ENCODE peak calls at places on chromosomes 1 and 21, in six cellular contexts. G is neuronal stem cell, Z is lower lobe of right lung, K is hepatocyte, I is heart left ventricle, Q is right cardiac atrium. Y is an unnamed sample. For H3K27me3 and H3K4me1, the result is how much of the 10 kb centered on the place peaks cover.

GRCh38 chr1:160539896-160540858 is 17.1 kb upstream of the SLAMF6 start:
- DNase-seq in Q (peak), Z (no peak), G (no peak), I (no peak), K (peak), Y (no peak)

GRCh38 chr1:22540311-22540710 is 23.0 kb upstream of the EPHA8 start:
- DNase-seq in G (no peak), Z (no peak), I (no peak), K (no peak), Q (no peak), Y (no peak)

GRCh38 chr1:45802343-45803298 is 791 bp upstream of the MAST2 start:
- DNase-seq in K (peak), Q (peak), I (peak), Z (peak), G (peak), Y (peak)

GRCh38 chr1:157201767-157202166 is 63.6 kb upstream of the ETV3 start:
- DNase-seq in K (no peak), Z (no peak), I (no peak), G (no peak), Q (no peak), Y (no peak)

GRCh38 chr1:79380078-79380477 is 373.5 kb upstream of the ADGRL4 start:
- DNase-seq in G (no peak), I (no peak), Z (no peak), K (no peak), Q (no peak), Y (no peak)

GRCh38 chr21:41634211-41634694 is 126.3 kb upstream of the TMPRSS2 start:
- DNase-seq in I (no peak), G (no peak), Z (peak), Q (no peak), K (peak), Y (no peak)

GRCh38 chr21:41827951-41828883 is 50.9 kb downstream of the PRDM15 start:
- DNase-seq in K (no peak), Q (no peak), G (no peak), I (no peak), Z (no peak), Y (no peak)

GRCh38 chr1:109750241-109750882 is 9.5 kb upstream of the GSTM3 start:
- DNase-seq in Z (no peak), K (no peak), Q (no peak), I (no peak), G (no peak), Y (no peak)

GRCh38 chr1:208029381-208030319 is 118.7 kb upstream of the CD34 start:
- DNase-seq in G (no peak), Z (no peak), I (no peak), K (no peak), Q (peak), Y (no peak)

GRCh38 chr1:43293896-43294760 is 6.7 kb upstream of the TIE1 start:
- DNase-seq in K (no peak), Q (no peak), Z (no peak), G (no peak), I (no peak), Y (no peak)

GRCh38 chr1:82487778-82488177 is 687.0 kb downstream of the ADGRL2 start:
- DNase-seq in G (no peak), I (no peak), Q (no peak), K (no peak), Z (no peak), Y (no peak)

GRCh38 chr1:12851779-12852178 is 3.3 kb upstream of the HNRNPCL1 start:
- DNase-seq in Q (no peak), Z (no peak), K (no peak), I (no peak), G (no peak), Y (no peak)

GRCh38 chr1:55015123-55015522 is 16.4 kb downstream of the BSND start:
- DNase-seq in Z (no peak), I (no peak), G (no peak), Q (no peak), K (no peak), Y (no peak)

GRCh38 chr1:39646232-39647081 is 7.0 kb upstream of the HEYL start:
- DNase-seq in G (peak), Q (peak), K (peak), I (peak), Z (no peak), Y (peak)

GRCh38 chr1:84892657-84893618 is at the start of gene LPAR3:
- DNase-seq in Z (peak), I (peak), K (peak), Q (peak), G (peak), Y (peak)

GRCh38 chr21:45962531-45963224 is 18.9 kb upstream of the COL6A1 start:
- DNase-seq in I (no peak), Q (no peak), K (no peak), Z (no peak), G (no peak), Y (no peak)

GRCh38 chr1:96240438-96240837 is 481.1 kb upstream of the PTBP2 start:
- DNase-seq in Q (no peak), Z (no peak), G (no peak), K (no peak), I (no peak), Y (no peak)

GRCh38 chr21:44299458-44300261 is at the start of gene PFKL:
- DNase-seq in K (peak), Q (peak), Z (peak), I (peak), G (peak), Y (peak)

GRCh38 chr1:16088996-16089395 is 15.5 kb upstream of the FAM131C start:
- DNase-seq in Z (no peak), K (peak), Q (no peak), G (no peak), I (no peak), Y (peak)

GRCh38 chr1:20684050-20684620 is 23.0 kb upstream of the DDOST start:
- DNase-seq in Z (no peak), Q (no peak), I (no peak), G (no peak), K (no peak), Y (no peak)

GRCh38 chr1:209652121-209652742 is at the start of gene LAMB3:
- DNase-seq in Z (peak), Q (no peak), I (no peak), G (no peak), K (peak), Y (no peak)

GRCh38 chr1:190754769-190755168 is 277.1 kb upstream of the BRINP3 start:
- DNase-seq in Z (no peak), G (no peak), Q (no peak), K (peak), I (no peak), Y (no peak)

GRCh38 chr21:41166947-41167346 is 1.0 kb upstream of the BACE2 start:
- DNase-seq in Z (no peak), G (no peak), Q (peak), K (no peak), I (no peak), Y (peak)

GRCh38 chr1:84300991-84301758 is at the start of gene SAMD13:
- DNase-seq in K (peak), G (no peak), I (peak), Z (peak), Q (peak), Y (peak)

GRCh38 chr1:8096105-8097011 is 70.2 kb upstream of the ERRFI1 start:
- DNase-seq in Q (no peak), K (no peak), G (no peak), Z (no peak), I (no peak), Y (no peak)

GRCh38 chr1:50975436-50975835 is 5.4 kb downstream of the CDKN2C start:
- DNase-seq in G (no peak), Z (no peak), K (no peak), Q (no peak), I (no peak), Y (no peak)
- H3K27me3 ChIP-seq in G (half or more), Z (under half), K (half or more), Q (under half), I (under half), Y (under half)

GRCh38 chr1:9539829-9540550 is 725 bp downstream of the SLC25A33 start:
- DNase-seq in Z (peak), I (peak), Q (peak), G (peak), K (peak), Y (peak)
- H3K27ac ChIP-seq in Z (peak), I (peak), Q (peak), G (peak), K (peak), Y (peak)

GRCh38 chr21:42923553-42924432 is 1.6 kb downstream of the ERVH48-1 start:
- DNase-seq in G (peak), K (peak), Q (peak), I (peak), Z (peak), Y (peak)
- H3K4me1 ChIP-seq in G (under half), K (under half), Q (under half), I (under half), Z (under half), Y (under half)

GRCh38 chr1:3711780-3712451 is 40.3 kb upstream of the CCDC27 start:
- DNase-seq in Q (no peak), G (no peak), K (no peak), Z (no peak), I (no peak), Y (no peak)

GRCh38 chr1:3711381-3711779 is 40.9 kb upstream of the CCDC27 start:
- DNase-seq in K (no peak), I (no peak), Q (no peak), Z (no peak), G (no peak), Y (no peak)

GRCh38 chr1:3708696-3709246 is 43.5 kb upstream of the CCDC27 start:
- DNase-seq in K (no peak), Q (no peak), Z (no peak), I (no peak), G (no peak), Y (no peak)

GRCh38 chr1:3707939-3708328 is 44.3 kb upstream of the CCDC27 start:
- DNase-seq in Q (no peak), I (no peak), Z (no peak), K (no peak), G (no peak), Y (no peak)

GRCh38 chr1:3710251-3710650 is 42.0 kb upstream of the CCDC27 start:
- DNase-seq in I (no peak), Z (no peak), Q (no peak), K (no peak), G (no peak), Y (no peak)
- H3K27me3 ChIP-seq in I (under half), Z (under half), Q (under half), K (under half), G (half or more), Y (half or more)

DNA sequence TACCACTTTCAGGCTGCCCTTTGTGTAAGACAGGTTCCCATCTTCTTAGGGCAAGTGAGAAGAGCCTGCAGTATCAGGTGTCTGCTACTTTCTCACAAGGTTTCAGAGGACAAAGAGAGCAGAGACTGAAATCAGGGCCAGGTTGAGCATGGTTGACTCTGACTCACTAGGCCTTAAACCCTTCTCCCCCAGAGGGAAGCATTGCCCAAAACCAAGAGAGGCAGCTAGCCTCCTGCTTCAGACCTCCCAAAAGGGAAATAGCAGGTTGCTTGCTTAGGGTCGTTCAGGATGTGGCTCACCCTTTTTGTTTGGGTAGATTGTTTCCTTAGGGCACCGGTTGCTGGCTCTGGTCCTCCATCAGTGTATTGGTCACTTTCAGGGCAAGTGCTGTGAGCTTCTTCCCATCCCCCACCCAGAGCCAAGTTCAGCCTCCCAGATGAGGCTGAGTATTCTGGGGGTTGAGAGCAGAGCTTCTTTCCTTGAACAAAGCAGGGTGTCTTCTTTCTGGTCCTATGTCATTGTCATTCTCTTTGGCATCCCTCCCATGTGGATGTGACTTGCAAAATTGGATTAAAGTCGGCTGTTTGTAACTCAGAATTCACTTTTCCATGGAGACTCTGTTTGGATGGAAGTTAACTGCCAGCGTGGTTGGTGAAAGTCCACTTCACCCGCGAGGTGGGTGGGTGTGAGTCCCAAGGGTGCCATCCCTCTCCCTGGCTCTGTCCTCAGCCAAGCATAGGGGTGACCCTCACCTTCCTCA is 55.5 kb upstream of the GALNT2 start:
- DNase-seq in I (no peak), G (no peak), Z (no peak), Q (no peak), K (no peak), Y (no peak)
- H3K27ac ChIP-seq in I (no peak), G (no peak), Z (no peak), Q (peak), K (no peak), Y (no peak)

GRCh38 chr1:47387921-47388509 is 28.1 kb upstream of the FOXE3 start:
- DNase-seq in G (no peak), Z (no peak), Q (no peak), I (no peak), K (no peak), Y (no peak)

GRCh38 chr1:47384083-47384482 is 32.0 kb upstream of the FOXE3 start:
- DNase-seq in K (no peak), Q (no peak), G (no peak), Z (no peak), I (no peak), Y (no peak)

GRCh38 chr1:47388548-47389238 is 27.4 kb upstream of the FOXE3 start:
- DNase-seq in K (peak), Q (peak), I (peak), Z (no peak), G (peak), Y (peak)

GRCh38 chr1:47385020-47385419 is 31.1 kb upstream of the FOXE3 start:
- DNase-seq in I (no peak), G (no peak), K (no peak), Q (no peak), Z (no peak), Y (no peak)

DNA sequence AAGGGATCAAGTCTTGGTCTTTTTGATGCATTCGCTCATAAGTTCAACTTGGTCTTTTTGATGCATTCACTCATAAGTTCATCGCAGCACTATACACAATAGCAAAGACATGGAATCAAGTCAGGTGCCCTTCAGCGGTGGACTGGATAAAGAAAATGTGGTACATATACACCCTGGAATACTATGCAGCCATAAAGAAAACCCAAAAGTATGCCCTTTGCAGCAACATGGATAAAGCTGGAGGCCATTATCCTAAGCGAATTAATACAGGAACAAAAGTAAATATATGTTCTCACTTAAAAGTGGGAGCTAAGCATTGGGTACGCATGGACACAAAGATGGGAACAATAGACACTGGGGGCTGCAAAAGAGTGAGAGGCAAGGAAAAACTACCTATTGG is 29.8 kb upstream of the FOXE3 start:
- DNase-seq in Z (no peak), Q (no peak), G (no peak), K (no peak), I (no peak), Y (no peak)
- H3K4me1 ChIP-seq in Z (under half), Q (under half), G (under half), K (under half), I (under half), Y (under half)

GRCh38 chr1:18642278-18643095 is 11.8 kb downstream of the PAX7 start:
- DNase-seq in I (no peak), G (no peak), Q (no peak), K (no peak), Z (no peak), Y (no peak)

GRCh38 chr1:18640228-18641004 is 9.8 kb downstream of the PAX7 start:
- DNase-seq in I (no peak), Q (no peak), G (no peak), K (no peak), Z (no peak), Y (no peak)

GRCh38 chr1:18643154-18644012 is 12.7 kb downstream of the PAX7 start:
- DNase-seq in I (no peak), G (no peak), Z (no peak), K (no peak), Q (no peak), Y (no peak)

GRCh38 chr1:18639335-18640055 is 8.8 kb downstream of the PAX7 start:
- DNase-seq in I (no peak), K (no peak), Z (no peak), Q (no peak), G (no peak), Y (no peak)

DNA sequence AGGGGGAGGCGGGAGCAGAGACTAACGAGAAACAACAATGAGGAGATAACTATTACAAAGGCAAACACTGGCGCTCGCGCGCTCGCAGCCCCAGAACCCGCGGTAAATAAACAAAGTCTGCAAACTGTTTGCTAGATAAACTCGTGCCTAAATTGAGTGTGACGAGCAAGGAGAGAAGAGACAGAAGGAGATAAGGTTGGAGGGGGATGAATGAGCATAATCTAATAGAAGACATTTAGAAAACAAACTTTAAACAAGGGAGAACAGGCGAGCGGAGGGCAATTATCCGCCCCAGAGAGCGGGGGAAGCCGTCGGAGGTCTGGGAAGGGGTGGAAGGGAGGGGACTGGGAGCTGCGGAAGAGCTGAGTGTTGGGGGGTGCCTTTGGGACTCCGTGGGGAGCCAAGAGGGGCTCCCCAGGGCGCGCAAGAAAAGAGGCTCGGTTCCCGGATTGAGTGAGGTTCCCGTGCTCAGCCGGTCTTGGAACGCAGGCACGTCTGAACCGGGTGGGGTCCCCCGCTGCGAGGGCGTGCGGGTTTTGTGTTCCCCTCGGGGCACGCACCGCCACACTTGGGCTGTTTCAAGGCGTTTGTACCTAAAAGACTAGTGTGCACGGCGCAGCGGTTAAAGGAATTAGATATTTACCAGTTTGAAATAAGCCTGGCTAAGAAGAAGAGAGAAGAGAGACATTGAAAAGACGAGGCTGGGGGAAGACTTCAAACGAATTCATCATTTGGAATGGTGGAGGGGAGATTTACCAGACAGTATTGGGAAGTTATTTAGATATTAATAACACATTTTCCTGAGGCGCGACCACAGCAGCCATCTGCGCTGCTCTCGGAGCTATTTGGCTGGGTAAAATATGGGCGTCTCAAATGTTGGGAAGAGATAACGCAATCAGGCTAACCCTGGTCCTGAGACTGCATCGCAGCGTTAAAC is 10.6 kb downstream of the PAX7 start:
- DNase-seq in I (no peak), Z (no peak), Q (no peak), G (no peak), K (no peak), Y (no peak)
- H3K27me3 ChIP-seq in I (half or more), Z (half or more), Q (under half), G (half or more), K (half or more), Y (half or more)

GRCh38 chr1:183953031-183953430 is 84.5 kb downstream of the COLGALT2 start:
- DNase-seq in G (no peak), K (peak), Q (no peak), I (no peak), Z (no peak), Y (no peak)
- H3K27ac ChIP-seq in G (no peak), K (peak), Q (peak), I (peak), Z (no peak), Y (peak)